ENCODE peak calls at places on chromosomes 5 and 9, in eight cellular contexts. One of them, this sample, is unnamed.

GRCh38 chr9:132181796-132182521 is 20.1 kb downstream of the NTNG2 start:
- DNase-seq in transverse colon: no peak
- DNase-seq in A549: no peak
- DNase-seq in AG04449: no peak
- DNase-seq in neural progenitor cell: peak
- DNase-seq in AG04450: no peak
- DNase-seq in mucosa of descending colon: no peak
- DNase-seq in cardiac muscle cell: peak
- DNase-seq in this sample: no peak

GRCh38 chr5:59810041-59810440 is 83.5 kb downstream of the PDE4D start:
- DNase-seq in AG04449: no peak
- DNase-seq in cardiac muscle cell: peak
- DNase-seq in mucosa of descending colon: peak
- DNase-seq in neural progenitor cell: peak
- DNase-seq in AG04450: peak
- DNase-seq in transverse colon: peak
- DNase-seq in A549: peak
- DNase-seq in this sample: no peak

GRCh38 chr5:6812800-6813731 is 99.8 kb downstream of the TENT4A start:
- DNase-seq in transverse colon: peak
- DNase-seq in cardiac muscle cell: peak
- DNase-seq in AG04449: no peak
- DNase-seq in AG04450: no peak
- DNase-seq in mucosa of descending colon: peak
- DNase-seq in A549: no peak
- DNase-seq in neural progenitor cell: no peak
- DNase-seq in this sample: no peak

GRCh38 chr5:126351138-126351537 is 72.1 kb upstream of the GRAMD2B start:
- DNase-seq in cardiac muscle cell: peak
- DNase-seq in AG04449: no peak
- DNase-seq in mucosa of descending colon: no peak
- DNase-seq in AG04450: no peak
- DNase-seq in transverse colon: no peak
- DNase-seq in neural progenitor cell: no peak
- DNase-seq in A549: no peak
- DNase-seq in this sample: no peak

GRCh38 chr9:96874201-96874785 is 20.0 kb upstream of the ZNF782 start:
- DNase-seq in AG04449: no peak
- DNase-seq in mucosa of descending colon: no peak
- DNase-seq in neural progenitor cell: no peak
- DNase-seq in cardiac muscle cell: no peak
- DNase-seq in transverse colon: no peak
- DNase-seq in AG04450: no peak
- DNase-seq in A549: no peak
- DNase-seq in this sample: no peak

GRCh38 chr5:139461698-139462097 is 845 bp downstream of the ECSCR start:
- DNase-seq in neural progenitor cell: no peak
- DNase-seq in AG04449: no peak
- DNase-seq in A549: no peak
- DNase-seq in transverse colon: no peak
- DNase-seq in cardiac muscle cell: peak
- DNase-seq in mucosa of descending colon: no peak
- DNase-seq in AG04450: peak
- DNase-seq in this sample: no peak

GRCh38 chr5:32193591-32193990 is 19.5 kb upstream of the GOLPH3 start:
- DNase-seq in AG04450: no peak
- DNase-seq in A549: no peak
- DNase-seq in transverse colon: peak
- DNase-seq in neural progenitor cell: no peak
- DNase-seq in mucosa of descending colon: peak
- DNase-seq in AG04449: peak
- DNase-seq in cardiac muscle cell: peak
- DNase-seq in this sample: peak

GRCh38 chr9:121447341-121447834 is 52.3 kb downstream of the GGTA1 start:
- DNase-seq in AG04449: peak
- DNase-seq in AG04450: peak
- DNase-seq in transverse colon: no peak
- DNase-seq in A549: no peak
- DNase-seq in neural progenitor cell: no peak
- DNase-seq in cardiac muscle cell: peak
- DNase-seq in mucosa of descending colon: no peak
- DNase-seq in this sample: peak

GRCh38 chr5:150641826-150642566 is 1.5 kb downstream of the SYNPO start:
- DNase-seq in cardiac muscle cell: no peak
- DNase-seq in neural progenitor cell: peak
- DNase-seq in transverse colon: no peak
- DNase-seq in A549: no peak
- DNase-seq in AG04450: no peak
- DNase-seq in mucosa of descending colon: no peak
- DNase-seq in AG04449: no peak
- DNase-seq in this sample: no peak

GRCh38 chr9:84411647-84412267 is 71.2 kb upstream of the SLC28A3 start:
- DNase-seq in neural progenitor cell: no peak
- DNase-seq in AG04449: no peak
- DNase-seq in transverse colon: no peak
- DNase-seq in AG04450: no peak
- DNase-seq in mucosa of descending colon: no peak
- DNase-seq in cardiac muscle cell: no peak
- DNase-seq in A549: no peak
- DNase-seq in this sample: no peak

GRCh38 chr9:38359689-38360385 is 32.7 kb upstream of the ALDH1B1 start:
- DNase-seq in neural progenitor cell: no peak
- DNase-seq in A549: no peak
- DNase-seq in mucosa of descending colon: no peak
- DNase-seq in transverse colon: no peak
- DNase-seq in AG04450: no peak
- DNase-seq in AG04449: no peak
- DNase-seq in cardiac muscle cell: peak
- DNase-seq in this sample: no peak

GRCh38 chr9:95074632-95075269 is 242.8 kb downstream of the FANCC start:
- DNase-seq in AG04450: no peak
- DNase-seq in mucosa of descending colon: no peak
- DNase-seq in transverse colon: no peak
- DNase-seq in neural progenitor cell: no peak
- DNase-seq in AG04449: no peak
- DNase-seq in A549: no peak
- DNase-seq in cardiac muscle cell: no peak
- DNase-seq in this sample: no peak

GRCh38 chr9:93591301-93591700 is 14.9 kb downstream of the PHF2 start:
- DNase-seq in cardiac muscle cell: no peak
- DNase-seq in A549: no peak
- DNase-seq in AG04450: no peak
- DNase-seq in neural progenitor cell: no peak
- DNase-seq in transverse colon: no peak
- DNase-seq in mucosa of descending colon: no peak
- DNase-seq in AG04449: no peak
- DNase-seq in this sample: no peak

GRCh38 chr5:113093561-113093960 is 117.0 kb downstream of the DCP2 start:
- DNase-seq in mucosa of descending colon: no peak
- DNase-seq in cardiac muscle cell: no peak
- DNase-seq in AG04450: no peak
- DNase-seq in transverse colon: no peak
- DNase-seq in neural progenitor cell: no peak
- DNase-seq in A549: no peak
- DNase-seq in AG04449: no peak
- DNase-seq in this sample: no peak

GRCh38 chr5:112757468-112758208 is 20.0 kb downstream of the APC start:
- DNase-seq in transverse colon: no peak
- DNase-seq in cardiac muscle cell: peak
- DNase-seq in mucosa of descending colon: peak
- DNase-seq in A549: peak
- DNase-seq in neural progenitor cell: peak
- DNase-seq in AG04449: no peak
- DNase-seq in AG04450: no peak
- DNase-seq in this sample: peak

GRCh38 chr5:161535762-161536161 is 10.8 kb downstream of the GABRB2 start:
- DNase-seq in AG04449: no peak
- DNase-seq in cardiac muscle cell: no peak
- DNase-seq in transverse colon: no peak
- DNase-seq in mucosa of descending colon: no peak
- DNase-seq in AG04450: no peak
- DNase-seq in A549: no peak
- DNase-seq in neural progenitor cell: peak
- DNase-seq in this sample: no peak

GRCh38 chr5:181098642-181099452 is 32.1 kb downstream of the OR2V1 start:
- DNase-seq in AG04449: no peak
- DNase-seq in neural progenitor cell: no peak
- DNase-seq in transverse colon: no peak
- DNase-seq in A549: no peak
- DNase-seq in cardiac muscle cell: no peak
- DNase-seq in mucosa of descending colon: no peak
- DNase-seq in AG04450: no peak
- DNase-seq in this sample: no peak

GRCh38 chr9:95134457-95134881 is 183.0 kb downstream of the FANCC start:
- DNase-seq in AG04450: no peak
- DNase-seq in AG04449: no peak
- DNase-seq in cardiac muscle cell: no peak
- DNase-seq in neural progenitor cell: no peak
- DNase-seq in transverse colon: peak
- DNase-seq in A549: no peak
- DNase-seq in mucosa of descending colon: peak
- DNase-seq in this sample: no peak

GRCh38 chr5:122183098-122183794 is 53.9 kb downstream of the ZNF474 start:
- DNase-seq in AG04449: no peak
- DNase-seq in mucosa of descending colon: peak
- DNase-seq in transverse colon: peak
- DNase-seq in cardiac muscle cell: peak
- DNase-seq in neural progenitor cell: no peak
- DNase-seq in AG04450: no peak
- DNase-seq in A549: no peak
- DNase-seq in this sample: no peak

GRCh38 chr5:35672995-35673394 is 55.3 kb downstream of the SPEF2 start:
- DNase-seq in A549: no peak
- DNase-seq in mucosa of descending colon: no peak
- DNase-seq in AG04449: no peak
- DNase-seq in transverse colon: no peak
- DNase-seq in AG04450: no peak
- DNase-seq in neural progenitor cell: no peak
- DNase-seq in cardiac muscle cell: no peak
- DNase-seq in this sample: no peak

GRCh38 chr5:143153332-143154119 is 250.0 kb downstream of the NR3C1 start:
- DNase-seq in cardiac muscle cell: peak
- DNase-seq in AG04449: peak
- DNase-seq in transverse colon: peak
- DNase-seq in mucosa of descending colon: peak
- DNase-seq in neural progenitor cell: no peak
- DNase-seq in A549: no peak
- DNase-seq in AG04450: peak
- DNase-seq in this sample: no peak

GRCh38 chr5:74063821-74064598 is 438.0 kb downstream of the ARHGEF28 start:
- DNase-seq in mucosa of descending colon: no peak
- DNase-seq in A549: no peak
- DNase-seq in neural progenitor cell: no peak
- DNase-seq in cardiac muscle cell: peak
- DNase-seq in transverse colon: no peak
- DNase-seq in AG04450: peak
- DNase-seq in AG04449: peak
- DNase-seq in this sample: peak

DNA sequence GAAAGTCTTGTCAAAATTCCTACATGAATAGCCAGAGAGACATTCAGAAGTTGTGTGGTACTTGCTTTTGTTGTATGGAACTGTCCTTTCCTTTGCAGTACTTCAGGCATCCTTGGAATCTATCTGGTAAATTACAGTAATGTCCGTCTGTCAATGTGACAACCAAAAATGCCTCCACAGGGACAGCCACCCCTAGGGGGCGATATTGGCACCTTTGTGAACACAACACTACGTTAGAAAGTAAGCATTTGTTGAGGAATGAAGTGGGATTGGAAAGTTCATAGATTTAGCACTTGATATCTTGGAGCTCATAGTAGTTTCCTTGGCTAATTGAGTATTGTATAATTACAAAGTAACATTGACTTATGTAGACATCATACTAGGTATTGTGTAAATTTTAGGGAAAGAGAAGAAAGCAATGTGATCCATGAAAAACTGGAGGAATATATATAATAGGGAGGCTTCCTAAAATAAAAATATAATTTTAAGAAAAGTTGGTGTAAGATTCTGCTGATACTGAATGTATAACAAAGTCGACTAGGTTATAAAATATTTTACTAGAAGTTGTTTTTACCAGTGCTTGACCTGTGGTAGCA is 32.7 kb downstream of the TMEFF1 start:
- DNase-seq in A549: peak
- DNase-seq in transverse colon: peak
- DNase-seq in mucosa of descending colon: peak
- DNase-seq in AG04449: no peak
- DNase-seq in neural progenitor cell: peak
- DNase-seq in AG04450: peak
- DNase-seq in cardiac muscle cell: peak
- DNase-seq in this sample: peak
- TF ChIP-seq CTCF in A549: peak
- TF ChIP-seq CTCF in transverse colon: peak
- TF ChIP-seq CTCF in mucosa of descending colon: peak
- TF ChIP-seq CTCF in AG04449: peak
- TF ChIP-seq CTCF in neural progenitor cell: peak
- TF ChIP-seq CTCF in AG04450: peak
- TF ChIP-seq CTCF in cardiac muscle cell: peak
- TF ChIP-seq CTCF in this sample: peak

GRCh38 chr5:172107606-172108005 is 80.4 kb downstream of the STK10 start:
- DNase-seq in A549: peak
- DNase-seq in AG04450: peak
- DNase-seq in mucosa of descending colon: no peak
- DNase-seq in AG04449: peak
- DNase-seq in transverse colon: no peak
- DNase-seq in neural progenitor cell: no peak
- DNase-seq in cardiac muscle cell: peak
- DNase-seq in this sample: no peak
- H3K4me3 ChIP-seq in A549: no peak
- H3K4me3 ChIP-seq in AG04450: no peak
- H3K4me3 ChIP-seq in mucosa of descending colon: no peak
- H3K4me3 ChIP-seq in AG04449: peak
- H3K4me3 ChIP-seq in transverse colon: no peak
- H3K4me3 ChIP-seq in neural progenitor cell: no peak
- H3K4me3 ChIP-seq in cardiac muscle cell: no peak
- H3K4me3 ChIP-seq in this sample: peak

GRCh38 chr9:86287013-86287412 is 4.7 kb upstream of the ISCA1 start:
- DNase-seq in mucosa of descending colon: no peak
- DNase-seq in AG04449: no peak
- DNase-seq in AG04450: no peak
- DNase-seq in transverse colon: no peak
- DNase-seq in neural progenitor cell: peak
- DNase-seq in cardiac muscle cell: peak
- DNase-seq in A549: peak
- DNase-seq in this sample: no peak
- TF ChIP-seq CTCF in mucosa of descending colon: no peak
- TF ChIP-seq CTCF in AG04449: peak
- TF ChIP-seq CTCF in AG04450: peak
- TF ChIP-seq CTCF in transverse colon: no peak
- TF ChIP-seq CTCF in neural progenitor cell: peak
- TF ChIP-seq CTCF in cardiac muscle cell: peak
- TF ChIP-seq CTCF in A549: peak
- TF ChIP-seq CTCF in this sample: peak

DNA sequence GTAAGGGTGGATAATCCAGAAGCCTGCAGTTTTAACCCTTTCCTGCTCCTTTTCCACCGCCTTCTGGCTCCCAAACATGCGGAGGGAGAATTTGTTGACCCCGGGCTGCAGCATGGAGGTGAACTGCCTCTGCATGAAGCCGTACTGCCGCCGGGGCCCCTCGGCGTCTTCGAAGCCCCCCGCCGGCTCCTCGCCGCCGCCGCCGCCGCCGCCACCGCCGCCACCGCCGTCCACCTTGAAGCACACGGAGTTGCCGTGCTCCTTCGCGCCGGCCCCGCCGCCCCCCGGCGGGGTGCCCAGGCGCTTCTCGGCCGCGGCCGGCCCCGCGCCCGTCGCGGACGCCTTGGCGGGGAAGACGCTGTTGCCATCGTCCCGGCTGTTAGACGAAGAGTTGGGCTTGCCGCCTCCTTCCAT is 493 bp downstream of the HCN1 start:
- DNase-seq in AG04449: no peak
- DNase-seq in mucosa of descending colon: no peak
- DNase-seq in neural progenitor cell: no peak
- DNase-seq in A549: no peak
- DNase-seq in AG04450: no peak
- DNase-seq in transverse colon: no peak
- DNase-seq in cardiac muscle cell: no peak
- DNase-seq in this sample: no peak
- H3K4me3 ChIP-seq in AG04449: no peak
- H3K4me3 ChIP-seq in mucosa of descending colon: no peak
- H3K4me3 ChIP-seq in neural progenitor cell: peak
- H3K4me3 ChIP-seq in A549: peak
- H3K4me3 ChIP-seq in AG04450: no peak
- H3K4me3 ChIP-seq in transverse colon: peak
- H3K4me3 ChIP-seq in cardiac muscle cell: peak
- H3K4me3 ChIP-seq in this sample: no peak

This sample was measured in HFF-Myc.